ENCODE peak calls at places on chromosomes 6 and 20, in five cellular contexts. I is stimulated activated CD8-positive, alpha-beta memory T cell treated with anti-CD3 and anti-CD28 coated beads, Interleukin-7, amount 100 ng/mL, for 1 hour; R is fibroblast of lung; D is stimulated activated CD4-positive, alpha-beta T cell treated with anti-CD3 and anti-CD28 coated beads, Interleukin-15, amount 100 ng/mL, for 1 hour; V is brain microvascular endothelial cell. K is an unnamed sample.

GRCh38 chr6:113047148-113047547 is 700.0 kb downstream of the RFPL4B start:
- DNase-seq in I (no peak), R (peak; percentile 72), D (no peak), V (no peak), K (no peak)

GRCh38 chr20:17648782-17649730 is 33.0 kb downstream of the RRBP1 start:
- DNase-seq in I (no peak), R (no peak), D (no peak), V (no peak), K (no peak)

GRCh38 chr6:26243132-26243531 is 121.9 kb upstream of the BTN3A2 start:
- DNase-seq in I (no peak), R (no peak), D (no peak), V (no peak), K (no peak)

GRCh38 chr6:136059308-136059707 is 190.8 kb downstream of the MTFR2 start:
- DNase-seq in I (no peak), R (no peak), D (no peak), V (no peak), K (no peak)

GRCh38 chr20:25009218-25010145 is 16.9 kb upstream of the APMAP start:
- DNase-seq in I (no peak), R (no peak), D (no peak), V (no peak), K (no peak)

GRCh38 chr6:63565058-63565726 is 7.1 kb upstream of the LOC128125822 start:
- DNase-seq in I (no peak), R (no peak), D (no peak), V (no peak), K (no peak)

GRCh38 chr20:7716286-7716972 is 223.8 kb downstream of the HAO1 start:
- DNase-seq in I (no peak), R (no peak), D (no peak), V (no peak), K (no peak)

GRCh38 chr6:123655520-123656306 is 19.0 kb upstream of the TRDN start:
- DNase-seq in I (no peak), R (peak; percentile 12), D (no peak), V (no peak), K (no peak)

GRCh38 chr20:39190666-39191570 is 228.8 kb downstream of the DHX35 start:
- DNase-seq in I (no peak), R (no peak), D (no peak), V (peak; percentile 4), K (no peak)

GRCh38 chr6:152948150-152948768 is 34.6 kb downstream of the FBXO5 start:
- DNase-seq in I (no peak), R (peak; percentile 67), D (no peak), V (peak; percentile 25), K (no peak)

GRCh38 chr6:130513770-130514169 is 148.0 kb downstream of the TMEM200A start:
- DNase-seq in I (no peak), R (peak; percentile 41), D (peak; percentile 28), V (peak; percentile 56), K (no peak)

GRCh38 chr20:1275919-1276318 is 9.8 kb downstream of the SNPH start:
- DNase-seq in I (no peak), R (no peak), D (no peak), V (no peak), K (peak; percentile 91)

GRCh38 chr6:11414564-11414963 is 123.0 kb upstream of the TMEM170B start:
- DNase-seq in I (no peak), R (no peak), D (no peak), V (no peak), K (peak; percentile 3)

GRCh38 chr6:80535914-80536565 is 429.6 kb downstream of the BCKDHB start:
- DNase-seq in I (no peak), R (peak; percentile 81), D (no peak), V (no peak), K (no peak)

GRCh38 chr6:9516207-9516606 is 898.7 kb downstream of the TFAP2A start:
- DNase-seq in I (no peak), R (peak; percentile 64), D (no peak), V (peak; percentile 79), K (no peak)

GRCh38 chr6:106997392-106998257 is 23.1 kb upstream of the CD24 start:
- DNase-seq in I (no peak), R (peak; percentile 54), D (no peak), V (peak; percentile 8), K (no peak)

GRCh38 chr20:35329435-35330139 is 37.4 kb upstream of the FAM83C start:
- DNase-seq in I (no peak), R (peak; percentile 46), D (no peak), V (no peak), K (no peak)

GRCh38 chr20:48783533-48784272 is 44.1 kb downstream of the PREX1 start:
- DNase-seq in I (no peak), R (peak; percentile 51), D (no peak), V (peak; percentile 67), K (no peak)

GRCh38 chr6:154370545-154370944 is 13.9 kb upstream of the IPCEF1 start:
- DNase-seq in I (no peak), R (peak; percentile 71), D (no peak), V (peak; percentile 47), K (no peak)

GRCh38 chr6:83221886-83222479 is 28.8 kb downstream of the RWDD2A start:
- DNase-seq in I (no peak), R (peak; percentile 70), D (no peak), V (no peak), K (no peak)

GRCh38 chr6:24599686-24600399 is 46.1 kb downstream of the KIAA0319 start:
- DNase-seq in I (no peak), R (no peak), D (no peak), V (no peak), K (no peak)

GRCh38 chr6:11231564-11232176 is 798 bp downstream of the NEDD9 start:
- DNase-seq in I (no peak), R (peak; percentile 15), D (no peak), V (no peak), K (no peak)

GRCh38 chr6:143555071-143555492 is 43.6 kb upstream of the FUCA2 start:
- DNase-seq in I (no peak), R (no peak), D (no peak), V (no peak), K (no peak)

GRCh38 chr6:37134622-37135191 is 35.2 kb upstream of the PIM1 start:
- DNase-seq in I (no peak), R (peak; percentile 94), D (no peak), V (peak; percentile 97), K (no peak)

GRCh38 chr6:31094389-31094881 is 17.9 kb downstream of the C6orf15 start:
- DNase-seq in I (peak; percentile 1), R (no peak), D (no peak), V (no peak), K (no peak)

GRCh38 chr6:52975580-52975979 is 19.5 kb downstream of the GSTA4 start:
- DNase-seq in I (no peak), R (peak; percentile 63), D (no peak), V (no peak), K (no peak)

GRCh38 chr6:2976060-2976459 is 4.7 kb upstream of the SERPINB6 start:
- DNase-seq in I (no peak), R (no peak), D (no peak), V (no peak), K (no peak)

GRCh38 chr20:61370841-61371303 is 118.8 kb downstream of the CDH4 start:
- DNase-seq in I (no peak), R (no peak), D (no peak), V (no peak), K (no peak)

GRCh38 chr6:13428528-13429405 is 58.6 kb downstream of the GFOD1 start:
- DNase-seq in I (no peak), R (no peak), D (no peak), V (no peak), K (no peak)

GRCh38 chr6:69883551-69883950 is 17.2 kb downstream of the COL19A1 start:
- DNase-seq in I (no peak), R (peak; percentile 60), D (no peak), V (no peak), K (no peak)

GRCh38 chr20:50317644-50318043 is 127.0 kb downstream of the CEBPB start:
- DNase-seq in I (no peak), R (no peak), D (no peak), V (no peak), K (no peak)

GRCh38 chr6:87738673-87739225 is 36.7 kb upstream of the AKIRIN2 start:
- DNase-seq in I (no peak), R (no peak), D (no peak), V (no peak), K (no peak)

GRCh38 chr20:51767867-51768758 is at the start of gene ATP9A:
- DNase-seq in I (no peak), R (peak; percentile 21), D (no peak), V (no peak), K (no peak)

GRCh38 chr6:132286298-132287019 is 114.8 kb downstream of the MOXD1 start:
- DNase-seq in I (no peak), R (no peak), D (no peak), V (no peak), K (no peak)

GRCh38 chr6:318265-318890 is 26.1 kb downstream of the DUSP22 start:
- DNase-seq in I (no peak), R (no peak), D (no peak), V (no peak), K (no peak)

GRCh38 chr6:148401581-148401980 is 58.9 kb downstream of the SASH1 start:
- DNase-seq in I (no peak), R (no peak), D (no peak), V (no peak), K (no peak)

GRCh38 chr20:316316-317068 is 8.9 kb upstream of the SOX12 start:
- DNase-seq in I (no peak), R (peak; percentile 70), D (no peak), V (no peak), K (no peak)

GRCh38 chr6:142926494-142927273 is 18.3 kb downstream of the HIVEP2 start:
- DNase-seq in I (peak; percentile 45), R (peak; percentile 94), D (peak; percentile 53), V (peak; percentile 89), K (peak; percentile 94)